ENCODE peak calls at places on chromosomes 7 and 10, in five cellular contexts. O is H1, I is K562, J is HepG2, T is GM12878. N is an unnamed sample.

GRCh38 chr7:27283558-27283957 is 41.0 kb downstream of the EVX1 start:
- DNase-seq in J (no peak), I (no peak), T (no peak), O (no peak), N (no peak)

GRCh38 chr7:39357648-39358047 is 208.6 kb upstream of the YAE1 start:
- DNase-seq in I (peak; percentile 61), O (peak; percentile 78), T (no peak), J (no peak), N (peak; percentile 2)

GRCh38 chr7:129191272-129191671 is 2.8 kb downstream of the SMO start:
- DNase-seq in J (no peak), I (no peak), T (no peak), O (no peak), N (no peak)

GRCh38 chr10:25113231-25114035 is 61.4 kb upstream of the GPR158 start:
- DNase-seq in J (peak; percentile 57), I (peak; percentile 53), T (no peak), O (peak; percentile 80), N (peak; percentile 72)

GRCh38 chr10:99394761-99395386 is 35.5 kb downstream of the GOT1 start:
- DNase-seq in I (no peak), J (no peak), T (no peak), O (no peak), N (no peak)

GRCh38 chr7:43781726-43782607 is 23.5 kb downstream of the BLVRA start:
- DNase-seq in T (no peak), I (no peak), J (peak; percentile 90), O (no peak), N (no peak)

GRCh38 chr7:65892832-65893231 is 20.0 kb downstream of the VKORC1L1 start:
- DNase-seq in T (no peak), O (no peak), J (no peak), I (no peak), N (no peak)

GRCh38 chr7:28979791-28980190 is 21.7 kb upstream of the TRIL start:
- DNase-seq in I (no peak), J (no peak), O (no peak), T (no peak), N (no peak)

GRCh38 chr10:17453377-17454091 is 861 bp downstream of the ST8SIA6 start:
- DNase-seq in O (peak; percentile 80), J (no peak), T (no peak), I (peak; percentile 55), N (no peak)

GRCh38 chr7:46850563-46851325 is 731.2 kb downstream of the TNS3 start:
- DNase-seq in I (no peak), J (no peak), T (no peak), O (no peak), N (no peak)

GRCh38 chr10:15703167-15703880 is 16.4 kb downstream of the ITGA8 start:
- DNase-seq in J (no peak), I (no peak), O (no peak), T (no peak), N (no peak)

GRCh38 chr10:77820349-77820748 is 106.2 kb downstream of the DLG5 start:
- DNase-seq in I (no peak), O (no peak), J (no peak), T (no peak), N (no peak)

GRCh38 chr7:151872531-151873401 is 4.1 kb downstream of the PRKAG2 start:
- DNase-seq in T (no peak), I (no peak), O (no peak), J (no peak), N (no peak)

GRCh38 chr10:29039091-29039490 is 249.8 kb upstream of the LYZL1 start:
- DNase-seq in I (no peak), T (no peak), O (no peak), J (no peak), N (no peak)

GRCh38 chr7:28389504-28390385 is 22.6 kb upstream of the CREB5 start:
- DNase-seq in J (peak; percentile 29), T (no peak), O (no peak), I (peak; percentile 39), N (peak; percentile 49)

GRCh38 chr10:36542493-36542892 is 582.9 kb upstream of the ANKRD30A start:
- DNase-seq in O (no peak), J (no peak), T (no peak), I (no peak), N (no peak)

GRCh38 chr10:129915526-129916378 is 48.3 kb downstream of the EBF3 start:
- DNase-seq in O (no peak), I (no peak), T (no peak), J (no peak), N (no peak)

GRCh38 chr10:129917936-129918335 is 46.1 kb downstream of the EBF3 start:
- DNase-seq in T (no peak), I (no peak), J (no peak), O (no peak), N (no peak)

GRCh38 chr10:129914960-129915359 is 49.1 kb downstream of the EBF3 start:
- DNase-seq in I (no peak), J (no peak), T (no peak), O (no peak), N (no peak)

GRCh38 chr10:129918401-129918800 is 45.7 kb downstream of the EBF3 start:
- DNase-seq in T (no peak), O (no peak), I (no peak), J (no peak), N (no peak)

GRCh38 chr10:129916506-129916995 is 47.5 kb downstream of the EBF3 start:
- DNase-seq in I (no peak), O (no peak), J (no peak), T (no peak), N (no peak)
- H3K4me1 ChIP-seq in I (no peaks in the 10 kb centered on the region), O (peaks cover 6% of the 10 kb centered on the region), J (no peaks in the 10 kb centered on the region), T (no peaks in the 10 kb centered on the region), N (no peaks in the 10 kb centered on the region)

GRCh38 chr10:122636953-122637352 is 62.7 kb downstream of the C10orf120 start:
- DNase-seq in T (no peak), O (no peak), J (no peak), I (no peak), N (no peak)
- TF ChIP-seq ATF3 in T (no peak), O (no peak), J (no peak), I (no peak), N (no peak)

GRCh38 chr10:122487231-122487765 is 25.9 kb downstream of the HTRA1 start:
- DNase-seq in I (no peak), J (no peak), O (no peak), T (no peak), N (no peak)
- H3K4me1 ChIP-seq in I (no peaks in the 10 kb centered on the region), J (no peaks in the 10 kb centered on the region), O (no peaks in the 10 kb centered on the region), T (no peaks in the 10 kb centered on the region), N (no peaks in the 10 kb centered on the region)

DNA sequence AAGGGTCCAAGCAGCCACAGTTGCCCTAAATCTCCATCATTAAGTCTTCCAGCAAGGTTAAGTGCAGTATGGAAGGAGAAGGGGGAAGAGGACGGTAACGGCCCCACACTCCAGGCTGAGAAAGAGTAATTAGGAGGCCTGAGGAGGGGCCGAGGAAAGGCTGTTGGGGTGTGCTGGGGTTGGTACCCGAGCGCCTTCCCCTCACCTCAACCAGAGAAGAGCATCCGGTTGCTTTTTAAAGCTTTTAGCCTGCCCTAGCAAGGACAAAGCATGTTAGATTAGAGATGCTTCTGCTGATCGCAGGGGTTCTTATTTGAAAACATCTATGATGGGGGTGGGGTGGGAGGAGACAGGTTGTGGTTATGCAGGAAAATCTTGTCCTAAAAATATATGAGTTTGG is 9.0 kb upstream of the ZSCAN21 start:
- DNase-seq in T (no peak), O (no peak), I (no peak), J (no peak), N (no peak)
- TF ChIP-seq ATF3 in T (no peak), O (no peak), I (no peak), J (no peak), N (no peak)

DNA sequence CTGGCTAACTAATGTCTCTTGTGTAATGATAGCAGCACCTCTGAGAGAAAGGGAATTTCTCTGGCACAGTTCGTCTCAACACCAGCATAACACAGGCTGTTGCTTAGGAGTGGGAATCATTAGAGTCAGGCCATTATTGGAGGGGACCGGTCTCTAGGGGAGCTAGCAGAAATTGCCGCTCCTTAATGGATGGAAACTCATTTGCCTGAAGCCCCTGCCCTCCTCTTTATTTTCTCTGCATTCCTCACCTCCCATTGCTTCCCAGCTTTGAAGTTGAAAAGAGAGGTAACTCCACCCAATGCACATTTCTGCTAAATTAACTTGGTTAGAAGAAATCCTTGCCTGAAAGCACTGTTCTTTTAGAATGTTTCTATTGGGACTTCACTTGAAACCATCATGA is 11.9 kb downstream of the LRRC4 start:
- DNase-seq in O (no peak), J (no peak), T (no peak), I (no peak), N (no peak)
- H3K4me1 ChIP-seq in O (peaks cover 23% of the 10 kb centered on the region), J (no peaks in the 10 kb centered on the region), T (no peaks in the 10 kb centered on the region), I (no peaks in the 10 kb centered on the region), N (no peaks in the 10 kb centered on the region)

GRCh38 chr7:155837126-155837479 is 24.8 kb upstream of the SHH start:
- DNase-seq in T (no peak), O (no peak), I (no peak), J (no peak), N (no peak)
- TF ChIP-seq ATF3 in T (no peak), O (no peak), I (no peak), J (no peak), N (no peak)

GRCh38 chr10:3892440-3893101 is 107.6 kb upstream of the KLF6 start:
- DNase-seq in O (no peak), T (no peak), I (no peak), J (no peak), N (no peak)

GRCh38 chr10:3895045-3895609 is 110.1 kb upstream of the KLF6 start:
- DNase-seq in T (no peak), O (no peak), I (no peak), J (no peak), N (no peak)

GRCh38 chr10:3893904-3894563 is 109.0 kb upstream of the KLF6 start:
- DNase-seq in I (no peak), T (no peak), O (no peak), J (no peak), N (no peak)

GRCh38 chr10:3891396-3891795 is 106.4 kb upstream of the KLF6 start:
- DNase-seq in T (no peak), I (peak; percentile 37), O (no peak), J (no peak), N (no peak)

DNA sequence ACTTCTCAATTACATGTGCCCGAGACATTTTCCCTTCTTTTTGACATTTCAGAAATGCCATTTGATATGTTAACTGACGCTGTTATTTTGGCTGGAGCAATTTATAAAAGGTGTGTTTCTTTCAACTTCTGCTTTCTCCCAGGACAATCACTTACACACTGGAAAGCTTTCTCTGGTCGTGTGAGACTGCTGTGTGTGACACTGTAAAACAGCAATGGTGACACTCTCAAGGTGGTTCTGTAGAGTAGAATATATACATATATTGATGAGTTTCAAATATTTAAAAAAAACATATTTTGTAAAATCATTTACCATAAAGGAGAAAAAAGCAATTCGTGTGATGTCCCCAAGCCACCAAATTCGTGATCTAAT is 108.1 kb upstream of the KLF6 start:
- DNase-seq in I (no peak), T (no peak), O (no peak), J (no peak), N (no peak)
- H3K4me1 ChIP-seq in I (peaks cover 8% of the 10 kb centered on the region), T (peaks cover 12% of the 10 kb centered on the region), O (peaks cover 3% of the 10 kb centered on the region), J (peaks cover 38% of the 10 kb centered on the region), N (peaks cover 62% of the 10 kb centered on the region)

GRCh38 chr7:74272305-74273038 is 16.7 kb upstream of the CLIP2 start:
- DNase-seq in I (peak; percentile 73), O (no peak), J (no peak), T (peak; percentile 97), N (no peak)

GRCh38 chr7:74267756-74268565 is 13.8 kb upstream of the RFC2 start:
- DNase-seq in I (no peak), J (no peak), O (no peak), T (no peak), N (no peak)

GRCh38 chr7:74271742-74272141 is 17.5 kb upstream of the CLIP2 start:
- DNase-seq in O (no peak), I (no peak), T (no peak), J (no peak), N (no peak)

GRCh38 chr7:74266191-74266963 is 12.2 kb upstream of the RFC2 start:
- DNase-seq in O (no peak), I (no peak), T (no peak), J (no peak), N (no peak)

GRCh38 chr7:74269757-74270277 is 15.6 kb upstream of the RFC2 start:
- DNase-seq in O (peak; percentile 86), I (peak; percentile 51), T (peak; percentile 74), J (peak; percentile 70), N (peak; percentile 76)
- TF ChIP-seq ATF3 in O (no peak), I (no peak), T (no peak), J (no peak), N (no peak)

N was measured in HCT116.